ENCODE peak calls at places on chromosomes 13 and 19, in four cellular contexts. One of them, this sample, is unnamed.

GRCh38 chr19:36060430-36060829 is 5.7 kb downstream of the WDR62 start:
- DNase-seq in colonic mucosa: no peak
- DNase-seq in AG04450: peak
- DNase-seq in HCT116: no peak
- DNase-seq in this sample: no peak

GRCh38 chr13:73937420-73937819 is 196.8 kb downstream of the KLF12 start:
- DNase-seq in colonic mucosa: no peak
- DNase-seq in AG04450: no peak
- DNase-seq in HCT116: no peak
- DNase-seq in this sample: no peak

GRCh38 chr13:114119196-114119595 is 13.2 kb downstream of the RASA3 start:
- DNase-seq in colonic mucosa: no peak
- DNase-seq in AG04450: peak
- DNase-seq in HCT116: no peak
- DNase-seq in this sample: peak

GRCh38 chr13:42478531-42479156 is 95.3 kb upstream of the TNFSF11 start:
- DNase-seq in colonic mucosa: no peak
- DNase-seq in AG04450: no peak
- DNase-seq in HCT116: peak
- DNase-seq in this sample: no peak

GRCh38 chr13:111789420-111789819 is 277.5 kb upstream of the SOX1 start:
- DNase-seq in colonic mucosa: no peak
- DNase-seq in AG04450: no peak
- DNase-seq in HCT116: no peak
- DNase-seq in this sample: no peak

GRCh38 chr13:45369116-45369515 is 28.1 kb upstream of the TPT1 start:
- DNase-seq in colonic mucosa: no peak
- DNase-seq in AG04450: no peak
- DNase-seq in HCT116: no peak
- DNase-seq in this sample: no peak

GRCh38 chr19:14497347-14497921 is 1.5 kb upstream of the GIPC1 start:
- DNase-seq in colonic mucosa: peak
- DNase-seq in AG04450: no peak
- DNase-seq in HCT116: no peak
- DNase-seq in this sample: no peak

GRCh38 chr13:112103971-112104872 is 37.3 kb downstream of the SOX1 start:
- DNase-seq in colonic mucosa: no peak
- DNase-seq in AG04450: no peak
- DNase-seq in HCT116: no peak
- DNase-seq in this sample: no peak

GRCh38 chr13:95497307-95497943 is 55.1 kb upstream of the CLDN10 start:
- DNase-seq in colonic mucosa: no peak
- DNase-seq in AG04450: no peak
- DNase-seq in HCT116: no peak
- DNase-seq in this sample: no peak

GRCh38 chr19:52567921-52568320 is 2.2 kb upstream of the ZNF701 start:
- DNase-seq in colonic mucosa: no peak
- DNase-seq in AG04450: no peak
- DNase-seq in HCT116: no peak
- DNase-seq in this sample: no peak

GRCh38 chr19:47619763-47620162 is 10.8 kb downstream of the BICRA start:
- DNase-seq in colonic mucosa: no peak
- DNase-seq in AG04450: no peak
- DNase-seq in HCT116: no peak
- DNase-seq in this sample: no peak

GRCh38 chr13:95300625-95301134 is 571 bp downstream of the ABCC4 start:
- DNase-seq in colonic mucosa: peak
- DNase-seq in AG04450: peak
- DNase-seq in HCT116: peak
- DNase-seq in this sample: peak

GRCh38 chr13:49217962-49218492 is 2.1 kb upstream of the MLNR start:
- DNase-seq in colonic mucosa: no peak
- DNase-seq in AG04450: no peak
- DNase-seq in HCT116: no peak
- DNase-seq in this sample: no peak

GRCh38 chr19:2266183-2266993 is 10.2 kb upstream of the JSRP1 start:
- DNase-seq in colonic mucosa: peak
- DNase-seq in AG04450: peak
- DNase-seq in HCT116: no peak
- DNase-seq in this sample: no peak

GRCh38 chr19:52653161-52653560 is 15.0 kb upstream of the ZNF83 start:
- DNase-seq in colonic mucosa: no peak
- DNase-seq in AG04450: no peak
- DNase-seq in HCT116: no peak
- DNase-seq in this sample: no peak

GRCh38 chr13:73952683-73953082 is 181.5 kb downstream of the KLF12 start:
- DNase-seq in colonic mucosa: no peak
- DNase-seq in AG04450: peak
- DNase-seq in HCT116: no peak
- DNase-seq in this sample: no peak

GRCh38 chr19:41870401-41870873 is 6.6 kb upstream of the CD79A start:
- DNase-seq in colonic mucosa: no peak
- DNase-seq in AG04450: no peak
- DNase-seq in HCT116: no peak
- DNase-seq in this sample: no peak

GRCh38 chr13:30865131-30866009 is 40.7 kb upstream of the MEDAG start:
- DNase-seq in colonic mucosa: peak
- DNase-seq in AG04450: peak
- DNase-seq in HCT116: peak
- DNase-seq in this sample: peak

GRCh38 chr19:17333611-17334413 is 843 bp downstream of the ANO8 start:
- DNase-seq in colonic mucosa: no peak
- DNase-seq in AG04450: peak
- DNase-seq in HCT116: peak
- DNase-seq in this sample: no peak

GRCh38 chr13:79442221-79442620 is 36.2 kb upstream of the RBM26 start:
- DNase-seq in colonic mucosa: no peak
- DNase-seq in AG04450: no peak
- DNase-seq in HCT116: no peak
- DNase-seq in this sample: no peak

GRCh38 chr13:112764864-112765561 is 75.2 kb downstream of the ATP11A start:
- DNase-seq in colonic mucosa: no peak
- DNase-seq in AG04450: no peak
- DNase-seq in HCT116: no peak
- DNase-seq in this sample: no peak

GRCh38 chr13:110533771-110534670 is 27.5 kb downstream of the RAB20 start:
- DNase-seq in colonic mucosa: no peak
- DNase-seq in AG04450: no peak
- DNase-seq in HCT116: no peak
- DNase-seq in this sample: no peak

GRCh38 chr13:104140557-104140956 is 1074.3 kb upstream of the SLC10A2 start:
- DNase-seq in colonic mucosa: no peak
- DNase-seq in AG04450: no peak
- DNase-seq in HCT116: peak
- DNase-seq in this sample: no peak

GRCh38 chr13:82878536-82878935 is 1003.7 kb downstream of the SLITRK1 start:
- DNase-seq in colonic mucosa: no peak
- DNase-seq in AG04450: no peak
- DNase-seq in HCT116: no peak
- DNase-seq in this sample: peak

GRCh38 chr13:98105929-98106336 is 37.0 kb upstream of the FARP1 start:
- DNase-seq in colonic mucosa: no peak
- DNase-seq in AG04450: no peak
- DNase-seq in HCT116: no peak
- DNase-seq in this sample: no peak

GRCh38 chr19:33463194-33463593 is 58.4 kb downstream of the PEPD start:
- DNase-seq in colonic mucosa: no peak
- DNase-seq in AG04450: no peak
- DNase-seq in HCT116: no peak
- DNase-seq in this sample: no peak

GRCh38 chr19:45955905-45956608 is 17.6 kb downstream of the NOVA2 start:
- DNase-seq in colonic mucosa: no peak
- DNase-seq in AG04450: no peak
- DNase-seq in HCT116: peak
- DNase-seq in this sample: no peak

GRCh38 chr19:2809387-2810140 is 10.1 kb upstream of the ZNF554 start:
- DNase-seq in colonic mucosa: no peak
- DNase-seq in AG04450: no peak
- DNase-seq in HCT116: no peak
- DNase-seq in this sample: no peak

GRCh38 chr13:93227280-93227905 is 786 bp downstream of the GPC6 start:
- DNase-seq in colonic mucosa: no peak
- DNase-seq in AG04450: no peak
- DNase-seq in HCT116: no peak
- DNase-seq in this sample: no peak

GRCh38 chr13:43977911-43978310 is 98.2 kb downstream of the LACC1 start:
- DNase-seq in colonic mucosa: no peak
- DNase-seq in AG04450: no peak
- DNase-seq in HCT116: no peak
- DNase-seq in this sample: no peak

GRCh38 chr19:52336976-52337375 is 933 bp downstream of the ZNF610 start:
- DNase-seq in colonic mucosa: no peak
- DNase-seq in AG04450: no peak
- DNase-seq in HCT116: no peak
- DNase-seq in this sample: peak

GRCh38 chr19:6100284-6100915 is 9.9 kb downstream of the RFX2 start:
- DNase-seq in colonic mucosa: no peak
- DNase-seq in AG04450: no peak
- DNase-seq in HCT116: no peak
- DNase-seq in this sample: no peak

GRCh38 chr13:61086052-61086451 is 329.6 kb downstream of the PCDH20 start:
- DNase-seq in colonic mucosa: no peak
- DNase-seq in AG04450: no peak
- DNase-seq in HCT116: no peak
- DNase-seq in this sample: no peak

GRCh38 chr19:49954092-49954825 is 6.7 kb downstream of the SIGLEC11 start:
- DNase-seq in colonic mucosa: no peak
- DNase-seq in AG04450: no peak
- DNase-seq in HCT116: no peak
- DNase-seq in this sample: no peak

GRCh38 chr13:112078879-112079526 is 12.1 kb downstream of the SOX1 start:
- DNase-seq in colonic mucosa: no peak
- DNase-seq in AG04450: no peak
- DNase-seq in HCT116: no peak
- DNase-seq in this sample: no peak

GRCh38 chr13:79776538-79776937 is 295.6 kb downstream of the NDFIP2 start:
- DNase-seq in colonic mucosa: no peak
- DNase-seq in AG04450: no peak
- DNase-seq in HCT116: no peak
- DNase-seq in this sample: no peak

GRCh38 chr19:56837892-56838679 is 2.4 kb downstream of the PEG3 start:
- DNase-seq in colonic mucosa: peak
- DNase-seq in AG04450: no peak
- DNase-seq in HCT116: no peak
- DNase-seq in this sample: no peak
- H3K4me3 ChIP-seq in colonic mucosa: peak
- H3K4me3 ChIP-seq in AG04450: no peak
- H3K4me3 ChIP-seq in HCT116: no peak
- H3K4me3 ChIP-seq in this sample: peak

DNA sequence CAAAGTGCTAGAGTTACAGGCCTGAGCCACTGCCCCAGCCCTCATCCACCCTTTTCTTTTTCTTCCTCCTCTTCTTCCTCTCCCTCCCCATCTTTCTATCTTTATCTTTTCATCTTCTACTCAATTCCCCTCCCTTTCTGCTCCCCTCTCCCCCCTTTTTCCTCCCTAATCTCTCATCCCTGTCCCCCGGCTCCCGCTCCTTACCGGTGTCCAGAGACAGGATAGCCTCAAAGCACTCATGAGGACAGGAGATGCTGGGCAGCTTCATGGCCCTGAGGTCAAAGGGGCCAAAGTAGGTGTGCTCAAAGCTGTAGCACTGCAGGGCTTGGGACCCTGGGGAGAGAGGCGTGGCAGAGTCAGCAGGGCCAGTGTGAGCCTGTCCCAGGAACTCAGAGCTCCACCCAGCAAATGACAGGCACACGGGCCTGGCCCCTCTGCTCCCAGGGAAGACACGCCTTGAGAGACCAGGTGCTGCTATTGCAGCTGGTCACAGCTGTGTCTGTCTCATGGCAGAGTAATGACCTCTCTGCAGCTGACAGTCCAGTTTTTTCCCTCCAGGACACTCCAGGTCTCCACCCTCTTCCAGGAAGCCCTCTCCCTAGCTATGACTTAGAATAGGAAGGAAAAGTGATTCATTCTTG is 2.6 kb downstream of the LYPD5 start:
- DNase-seq in colonic mucosa: peak
- DNase-seq in AG04450: no peak
- DNase-seq in HCT116: no peak
- DNase-seq in this sample: no peak
- H3K4me3 ChIP-seq in colonic mucosa: no peak
- H3K4me3 ChIP-seq in AG04450: no peak
- H3K4me3 ChIP-seq in HCT116: peak
- H3K4me3 ChIP-seq in this sample: no peak

DNA sequence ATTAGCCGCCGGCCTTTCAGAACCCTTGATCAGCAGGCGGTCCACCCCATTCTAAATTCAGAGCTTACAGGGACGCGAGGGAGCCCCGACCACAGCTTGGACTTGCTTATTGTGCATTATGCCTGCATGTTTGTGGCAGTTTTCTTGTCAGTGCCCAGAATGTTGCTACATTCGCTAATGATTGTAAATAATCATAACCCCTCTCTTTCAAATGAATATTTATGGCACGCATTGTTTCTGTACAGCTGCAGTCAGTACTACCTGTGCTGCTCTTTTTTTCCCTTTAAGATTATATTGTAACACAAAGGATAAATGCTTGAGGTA is 321 bp upstream of the VPS36 start:
- DNase-seq in colonic mucosa: no peak
- DNase-seq in AG04450: no peak
- DNase-seq in HCT116: no peak
- DNase-seq in this sample: no peak
- H3K4me3 ChIP-seq in colonic mucosa: peak
- H3K4me3 ChIP-seq in AG04450: peak
- H3K4me3 ChIP-seq in HCT116: peak
- H3K4me3 ChIP-seq in this sample: peak

GRCh38 chr19:12866416-12867119 is 14.7 kb downstream of the DNASE2 start:
- DNase-seq in colonic mucosa: no peak
- DNase-seq in AG04450: no peak
- DNase-seq in HCT116: no peak
- DNase-seq in this sample: no peak
- H3K4me3 ChIP-seq in colonic mucosa: no peak
- H3K4me3 ChIP-seq in AG04450: no peak
- H3K4me3 ChIP-seq in HCT116: no peak
- H3K4me3 ChIP-seq in this sample: no peak

This sample was measured in skeletal muscle cell.